ENCODE peak calls at places on chromosomes 7 and 10, in nine cellular contexts. G, Z, L, W, T, C, X, I and O are unnamed samples.

GRCh38 chr7:38736135-38736534 is 105.0 kb upstream of the AMPH start:
- DNase-seq in L (no peak), W (no peak), C (no peak), X (no peak), I (no peak), Z (no peak), G (no peak), T (peak), O (no peak)

GRCh38 chr10:69474688-69475432 is 23.6 kb downstream of the TSPAN15 start:
- DNase-seq in Z (peak), L (no peak), T (no peak), W (no peak), I (no peak), C (no peak), G (no peak), X (no peak), O (no peak)

GRCh38 chr7:1758417-1758858 is 88.4 kb downstream of the ELFN1 start:
- DNase-seq in C (no peak), X (no peak), T (peak), L (no peak), I (no peak), G (no peak), Z (peak), W (no peak), O (no peak)

GRCh38 chr10:129855836-129856563 is 108.1 kb downstream of the EBF3 start:
- DNase-seq in X (no peak), I (no peak), C (no peak), L (no peak), G (no peak), Z (no peak), T (no peak), W (no peak), O (no peak)

GRCh38 chr10:34339816-34340553 is 475.1 kb downstream of the PARD3 start:
- DNase-seq in I (no peak), X (no peak), C (no peak), G (no peak), W (no peak), Z (peak), L (no peak), T (no peak), O (no peak)

GRCh38 chr10:70272925-70273316 is 10.9 kb downstream of the NPFFR1 start:
- DNase-seq in T (no peak), C (peak), X (peak), W (no peak), G (no peak), Z (peak), I (no peak), L (no peak), O (no peak)

GRCh38 chr7:42494722-42495121 is 257.7 kb upstream of the GLI3 start:
- DNase-seq in L (no peak), G (no peak), X (no peak), C (no peak), T (no peak), W (no peak), Z (peak), I (no peak), O (peak)

GRCh38 chr10:28676968-28677888 is at the start of gene BAMBI:
- DNase-seq in Z (peak), X (peak), G (peak), T (peak), W (peak), L (peak), I (peak), C (peak), O (peak)

GRCh38 chr7:71710442-71710841 is 578.5 kb downstream of the GALNT17 start:
- DNase-seq in C (no peak), I (no peak), G (no peak), X (no peak), L (no peak), Z (no peak), W (no peak), T (no peak), O (no peak)

GRCh38 chr10:37710831-37711616 is 146.4 kb downstream of the ZNF248 start:
- DNase-seq in W (no peak), L (no peak), I (no peak), Z (no peak), C (no peak), G (no peak), X (no peak), T (no peak), O (no peak)

GRCh38 chr10:98170249-98171117 is 36.0 kb downstream of the R3HCC1L start:
- DNase-seq in C (no peak), Z (peak), G (no peak), X (peak), I (no peak), L (no peak), T (peak), W (no peak), O (peak)

GRCh38 chr10:85646312-85646711 is 720.3 kb downstream of the GRID1 start:
- DNase-seq in T (peak), Z (peak), L (no peak), W (peak), X (no peak), I (no peak), G (no peak), C (no peak), O (no peak)

GRCh38 chr7:130732980-130733865 is 784 bp downstream of the KLF14 start:
- DNase-seq in Z (no peak), W (peak), I (no peak), X (peak), L (no peak), G (peak), T (peak), C (no peak), O (no peak)

GRCh38 chr7:77631820-77632219 is 64.4 kb upstream of the RSBN1L start:
- DNase-seq in L (no peak), G (no peak), C (no peak), T (no peak), Z (no peak), I (no peak), W (no peak), X (no peak), O (no peak)